ENCODE peak calls at places on chromosomes 4 and X, in five cellular contexts. One of them, this sample, is unnamed.
A peak's percentile ranks its signal among the peaks of the same experiment; 100 is the strongest.

GRCh38 chr4:184649971-184650855 is 675 bp downstream of the PRIMPOL start:
- DNase-seq in SK-N-SH: peak; percentile 31
- DNase-seq in HCT116: no peak
- DNase-seq in GM23248: peak; percentile 89
- DNase-seq in PC-3: peak; percentile 14
- DNase-seq in this sample: peak; percentile 64

GRCh38 chrX:46803140-46803539 is 33.7 kb upstream of the RP2 start:
- DNase-seq in GM23248: peak; percentile 17
- DNase-seq in HCT116: no peak
- DNase-seq in PC-3: peak; percentile 46
- DNase-seq in SK-N-SH: no peak
- DNase-seq in this sample: no peak

GRCh38 chrX:58025979-58026378 is 115.7 kb upstream of the ZXDA start:
- DNase-seq in SK-N-SH: peak; percentile 20
- DNase-seq in HCT116: peak; percentile 26
- DNase-seq in GM23248: peak; percentile 47
- DNase-seq in PC-3: peak; percentile 51
- DNase-seq in this sample: peak; percentile 9

GRCh38 chrX:104319346-104319745 is 64.6 kb upstream of the ESX1 start:
- DNase-seq in HCT116: no peak
- DNase-seq in PC-3: peak; percentile 17
- DNase-seq in GM23248: no peak
- DNase-seq in SK-N-SH: no peak
- DNase-seq in this sample: no peak

GRCh38 chr4:76738081-76738931 is 159.6 kb downstream of the SOWAHB start:
- DNase-seq in HCT116: no peak
- DNase-seq in SK-N-SH: no peak
- DNase-seq in PC-3: no peak
- DNase-seq in GM23248: peak; percentile 94
- DNase-seq in this sample: no peak

GRCh38 chr4:69060651-69061308 is 35.5 kb upstream of the UGT2B7 start:
- DNase-seq in PC-3: peak; percentile 39
- DNase-seq in GM23248: no peak
- DNase-seq in SK-N-SH: no peak
- DNase-seq in HCT116: no peak
- DNase-seq in this sample: peak; percentile 3

GRCh38 chrX:51737062-51737461 is 6.2 kb upstream of the GSPT2 start:
- DNase-seq in PC-3: no peak
- DNase-seq in GM23248: no peak
- DNase-seq in SK-N-SH: no peak
- DNase-seq in HCT116: no peak
- DNase-seq in this sample: no peak

GRCh38 chr4:80306255-80306654 is 29.3 kb upstream of the CFAP299 start:
- DNase-seq in PC-3: peak; percentile 67
- DNase-seq in GM23248: peak; percentile 66
- DNase-seq in SK-N-SH: no peak
- DNase-seq in HCT116: no peak
- DNase-seq in this sample: no peak

GRCh38 chr4:88793473-88793872 is 95.8 kb upstream of the NAP1L5 start:
- DNase-seq in SK-N-SH: no peak
- DNase-seq in HCT116: no peak
- DNase-seq in GM23248: no peak
- DNase-seq in PC-3: no peak
- DNase-seq in this sample: no peak

GRCh38 chr4:151962138-151962845 is 201.5 kb upstream of the GATB start:
- DNase-seq in GM23248: peak; percentile 14
- DNase-seq in HCT116: no peak
- DNase-seq in PC-3: no peak
- DNase-seq in SK-N-SH: no peak
- DNase-seq in this sample: no peak

GRCh38 chrX:17888421-17888820 is 27.3 kb upstream of the RAI2 start:
- DNase-seq in HCT116: no peak
- DNase-seq in SK-N-SH: no peak
- DNase-seq in PC-3: peak; percentile 4
- DNase-seq in GM23248: no peak
- DNase-seq in this sample: no peak

GRCh38 chrX:118839334-118839958 is 15.8 kb downstream of the ZCCHC12 start:
- DNase-seq in GM23248: peak; percentile 62
- DNase-seq in PC-3: peak; percentile 63
- DNase-seq in HCT116: peak; percentile 19
- DNase-seq in SK-N-SH: peak; percentile 90
- DNase-seq in this sample: peak; percentile 88

GRCh38 chr4:33850503-33850902 is 2393.8 kb downstream of the ARAP2 start:
- DNase-seq in GM23248: no peak
- DNase-seq in SK-N-SH: no peak
- DNase-seq in HCT116: no peak
- DNase-seq in PC-3: no peak
- DNase-seq in this sample: no peak

GRCh38 chrX:41010188-41010846 is 74.9 kb upstream of the USP9X start:
- DNase-seq in GM23248: peak; percentile 91
- DNase-seq in HCT116: no peak
- DNase-seq in SK-N-SH: peak; percentile 65
- DNase-seq in PC-3: peak; percentile 91
- DNase-seq in this sample: peak; percentile 52

GRCh38 chrX:2928127-2928582 is 984 bp downstream of the ARSD start:
- DNase-seq in GM23248: peak; percentile 38
- DNase-seq in PC-3: no peak
- DNase-seq in SK-N-SH: peak; percentile 80
- DNase-seq in HCT116: no peak
- DNase-seq in this sample: peak; percentile 85

GRCh38 chr4:76585897-76586360 is 150.9 kb downstream of the SHROOM3 start:
- DNase-seq in GM23248: peak; percentile 53
- DNase-seq in HCT116: peak; percentile 81
- DNase-seq in PC-3: peak; percentile 89
- DNase-seq in SK-N-SH: no peak
- DNase-seq in this sample: peak; percentile 91

GRCh38 chr4:181612240-181612639 is 631.0 kb upstream of the TENM3 start:
- DNase-seq in GM23248: no peak
- DNase-seq in PC-3: no peak
- DNase-seq in HCT116: no peak
- DNase-seq in SK-N-SH: no peak
- DNase-seq in this sample: no peak

GRCh38 chr4:122584517-122584916 is 36.3 kb downstream of the IL21 start:
- DNase-seq in PC-3: peak; percentile 64
- DNase-seq in SK-N-SH: no peak
- DNase-seq in HCT116: no peak
- DNase-seq in GM23248: peak; percentile 92
- DNase-seq in this sample: no peak

GRCh38 chr4:23728971-23729370 is 160.9 kb downstream of the PPARGC1A start:
- DNase-seq in PC-3: no peak
- DNase-seq in GM23248: no peak
- DNase-seq in HCT116: no peak
- DNase-seq in SK-N-SH: no peak
- DNase-seq in this sample: no peak

GRCh38 chr4:118400362-118400761 is 47.6 kb upstream of the PRSS12 start:
- DNase-seq in GM23248: no peak
- DNase-seq in HCT116: no peak
- DNase-seq in PC-3: no peak
- DNase-seq in SK-N-SH: no peak
- DNase-seq in this sample: no peak

GRCh38 chrX:1393871-1394615 is 2.1 kb upstream of the SLC25A6 start:
- DNase-seq in HCT116: no peak
- DNase-seq in PC-3: no peak
- DNase-seq in GM23248: no peak
- DNase-seq in SK-N-SH: no peak
- DNase-seq in this sample: no peak

GRCh38 chrX:1391707-1392375 is at the start of gene SLC25A6:
- DNase-seq in GM23248: peak; percentile 99
- DNase-seq in PC-3: peak; percentile 94
- DNase-seq in HCT116: peak; percentile 86
- DNase-seq in SK-N-SH: peak; percentile 98
- DNase-seq in this sample: peak; percentile 99

GRCh38 chrX:1390621-1391369 is 1.1 kb downstream of the SLC25A6 start:
- DNase-seq in PC-3: no peak
- DNase-seq in SK-N-SH: no peak
- DNase-seq in HCT116: no peak
- DNase-seq in GM23248: peak; percentile 38
- DNase-seq in this sample: peak; percentile 36

GRCh38 chrX:1391370-1391706 is 575 bp downstream of the SLC25A6 start:
- DNase-seq in SK-N-SH: peak; percentile 97
- DNase-seq in HCT116: no peak
- DNase-seq in PC-3: peak; percentile 76
- DNase-seq in GM23248: no peak
- DNase-seq in this sample: peak; percentile 91

GRCh38 chrX:1392376-1393130 is 640 bp upstream of the SLC25A6 start:
- DNase-seq in GM23248: peak; percentile 87
- DNase-seq in SK-N-SH: peak; percentile 81
- DNase-seq in HCT116: no peak
- DNase-seq in PC-3: peak; percentile 45
- DNase-seq in this sample: peak; percentile 84
- TF ChIP-seq EZH2phosphoT487 in GM23248: no peak
- TF ChIP-seq EZH2phosphoT487 in SK-N-SH: no peak
- TF ChIP-seq EZH2phosphoT487 in HCT116: no peak
- TF ChIP-seq EZH2phosphoT487 in PC-3: no peak
- TF ChIP-seq EZH2phosphoT487 in this sample: no peak

GRCh38 chr4:128379860-128380259 is 92.2 kb upstream of the PGRMC2 start:
- DNase-seq in GM23248: peak; percentile 57
- DNase-seq in SK-N-SH: peak; percentile 25
- DNase-seq in HCT116: no peak
- DNase-seq in PC-3: peak; percentile 44
- DNase-seq in this sample: peak; percentile 19
- H3K9ac ChIP-seq in GM23248: no peak overlapping the region
- H3K9ac ChIP-seq in SK-N-SH: no peak overlapping the region
- H3K9ac ChIP-seq in HCT116: no peak overlapping the region
- H3K9ac ChIP-seq in PC-3: no peak overlapping the region
- H3K9ac ChIP-seq in this sample: no peak overlapping the region

GRCh38 chr4:93842512-93843252 is 14.1 kb downstream of the ATOH1 start:
- DNase-seq in SK-N-SH: no peak
- DNase-seq in HCT116: no peak
- DNase-seq in PC-3: no peak
- DNase-seq in GM23248: no peak
- DNase-seq in this sample: no peak
- TF ChIP-seq EZH2phosphoT487 in SK-N-SH: no peak
- TF ChIP-seq EZH2phosphoT487 in HCT116: no peak
- TF ChIP-seq EZH2phosphoT487 in PC-3: no peak
- TF ChIP-seq EZH2phosphoT487 in GM23248: no peak
- TF ChIP-seq EZH2phosphoT487 in this sample: no peak

GRCh38 chr4:6471303-6472007 is 959 bp downstream of the PPP2R2C start:
- DNase-seq in GM23248: no peak
- DNase-seq in SK-N-SH: peak; percentile 74
- DNase-seq in HCT116: no peak
- DNase-seq in PC-3: no peak
- DNase-seq in this sample: peak; percentile 34
- H3K9ac ChIP-seq in GM23248: no peak overlapping the region
- H3K9ac ChIP-seq in SK-N-SH: no peak overlapping the region
- H3K9ac ChIP-seq in HCT116: peak overlapping the region; percentile 72
- H3K9ac ChIP-seq in PC-3: peak overlapping the region; percentile 41
- H3K9ac ChIP-seq in this sample: no peak overlapping the region

DNA sequence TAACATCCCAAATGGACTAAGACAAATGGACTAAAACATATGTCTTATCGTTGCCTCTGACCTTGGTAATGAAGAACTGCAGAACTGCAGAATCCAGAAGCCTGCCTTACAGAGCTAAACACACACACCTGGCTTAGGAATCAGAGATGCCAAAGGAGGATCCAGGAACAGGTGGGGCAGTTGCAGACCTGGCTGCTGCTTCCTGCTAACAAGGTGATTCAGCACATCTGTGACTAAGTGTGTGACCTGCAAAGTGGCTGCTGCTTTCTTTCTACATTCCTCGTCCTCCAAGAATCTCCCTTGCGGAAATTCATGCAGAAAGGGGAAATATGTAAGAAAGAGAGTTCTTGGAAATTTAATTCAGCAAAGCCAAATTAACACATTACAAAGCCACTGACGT is 96.8 kb upstream of the NLGN4X start:
- DNase-seq in SK-N-SH: no peak
- DNase-seq in PC-3: no peak
- DNase-seq in GM23248: no peak
- DNase-seq in HCT116: no peak
- DNase-seq in this sample: no peak
- TF ChIP-seq EZH2phosphoT487 in SK-N-SH: no peak
- TF ChIP-seq EZH2phosphoT487 in PC-3: no peak
- TF ChIP-seq EZH2phosphoT487 in GM23248: no peak
- TF ChIP-seq EZH2phosphoT487 in HCT116: no peak
- TF ChIP-seq EZH2phosphoT487 in this sample: no peak